ENCODE peak calls at places on chromosomes 11 and 22, in five cellular contexts. O is stimulated activated CD4-positive, alpha-beta T cell treated with anti-CD3 and anti-CD28 coated beads, TNF-alpha, amount 100 ng/mL, for 1 hour; Z is CD4-positive, alpha-beta memory T cell; P is stromal cell of bone marrow; C is activated gamma-delta T cell. H is an unnamed sample.

GRCh38 chr11:35907648-35908431 is 36.0 kb upstream of the LDLRAD3 start:
- DNase-seq in O (no peak), Z (no peak), P (peak; percentile 25), C (no peak), H (no peak)

GRCh38 chr22:43955883-43956286 is 643 bp downstream of the SAMM50 start:
- DNase-seq in O (no peak), Z (peak; percentile 19), P (no peak), C (no peak), H (no peak)

GRCh38 chr11:90202342-90202741 is 20.5 kb downstream of the CHORDC1 start:
- DNase-seq in O (no peak), Z (peak; percentile 29), P (no peak), C (no peak), H (no peak)

GRCh38 chr22:31263896-31264295 is 28.4 kb downstream of the PIK3IP1 start:
- DNase-seq in O (no peak), Z (no peak), P (no peak), C (no peak), H (no peak)

GRCh38 chr11:69343401-69344321 is 49.7 kb downstream of the MYEOV start:
- DNase-seq in O (no peak), Z (no peak), P (no peak), C (no peak), H (no peak)

GRCh38 chr11:123562166-123562565 is 92.3 kb downstream of the SCN3B start:
- DNase-seq in O (no peak), Z (no peak), P (no peak), C (no peak), H (no peak)

GRCh38 chr22:40009231-40009769 is 14.5 kb downstream of the FAM83F start:
- DNase-seq in O (no peak), Z (no peak), P (no peak), C (no peak), H (no peak)

GRCh38 chr11:46675288-46675851 is 25.0 kb downstream of the ARHGAP1 start:
- DNase-seq in O (no peak), Z (no peak), P (peak; percentile 90), C (no peak), H (no peak)

GRCh38 chr11:11966826-11967668 is 41.4 kb downstream of the DKK3 start:
- DNase-seq in O (peak; percentile 30), Z (peak; percentile 57), P (no peak), C (no peak), H (peak; percentile 70)